ENCODE peak calls at places on chromosome 11, in seven cellular contexts. P is AG09319, L is sigmoid colon, B is psoas muscle, V is tibial nerve, D is bronchial epithelial cell, H is brain microvascular endothelial cell. T is an unnamed sample.

GRCh38 chr11:33248416-33248957 is 8.7 kb upstream of the HIPK3 start:
- DNase-seq in P (no peak), L (no peak), B (no peak), V (no peak), D (peak; percentile 79), H (no peak), T (no peak)

GRCh38 chr11:65786008-65786785 is 666 bp upstream of the OVOL1 start:
- DNase-seq in P (no peak), L (no peak), B (no peak), V (no peak), D (no peak), H (no peak), T (no peak)

GRCh38 chr11:31106326-31106725 is 263.2 kb downstream of the DCDC1 start:
- DNase-seq in P (no peak), L (no peak), B (no peak), V (no peak), D (no peak), H (no peak), T (peak; percentile 46)

GRCh38 chr11:34458566-34458965 is 19.8 kb downstream of the CAT start:
- DNase-seq in P (no peak), L (no peak), B (no peak), V (no peak), D (no peak), H (no peak), T (no peak)

GRCh38 chr11:35786918-35787557 is 124.5 kb downstream of the TRIM44 start:
- DNase-seq in P (peak; percentile 20), L (no peak), B (no peak), V (no peak), D (no peak), H (peak; percentile 32), T (peak; percentile 70)

GRCh38 chr11:65311197-65311631 is 3.5 kb upstream of the CDC42EP2 start:
- DNase-seq in P (no peak), L (no peak), B (no peak), V (no peak), D (peak; percentile 66), H (no peak), T (no peak)

GRCh38 chr11:43825217-43825816 is 55.3 kb upstream of the ALKBH3 start:
- DNase-seq in P (no peak), L (no peak), B (no peak), V (no peak), D (peak; percentile 42), H (peak; percentile 27), T (no peak)

GRCh38 chr11:130616578-130616977 is 168.1 kb downstream of the ADAMTS15 start:
- DNase-seq in P (no peak), L (no peak), B (no peak), V (no peak), D (no peak), H (no peak), T (no peak)

GRCh38 chr11:72833792-72834501 is 19.7 kb downstream of the ATG16L2 start:
- DNase-seq in P (no peak), L (no peak), B (no peak), V (no peak), D (no peak), H (no peak), T (no peak)

GRCh38 chr11:108853864-108854263 is 189.0 kb downstream of the DDX10 start:
- DNase-seq in P (no peak), L (no peak), B (no peak), V (no peak), D (peak; percentile 49), H (peak; percentile 12), T (no peak)

GRCh38 chr11:44957051-44957515 is 6.4 kb upstream of the TP53I11 start:
- DNase-seq in P (no peak), L (no peak), B (no peak), V (no peak), D (no peak), H (no peak), T (peak; percentile 74)

GRCh38 chr11:110123003-110123402 is 29.8 kb downstream of the ZC3H12C start:
- DNase-seq in P (no peak), L (no peak), B (no peak), V (no peak), D (no peak), H (peak; percentile 68), T (no peak)

GRCh38 chr11:117874910-117875396 is 1.5 kb downstream of the FXYD6 start:
- DNase-seq in P (no peak), L (no peak), B (no peak), V (no peak), D (no peak), H (no peak), T (no peak)

GRCh38 chr11:20661445-20661844 is 7.9 kb upstream of the NELL1 start:
- DNase-seq in P (no peak), L (no peak), B (no peak), V (no peak), D (no peak), H (no peak), T (no peak)

GRCh38 chr11:94130589-94131362 is 2.1 kb downstream of the PANX1 start:
- DNase-seq in P (peak; percentile 77), L (no peak), B (no peak), V (no peak), D (peak; percentile 95), H (peak; percentile 57), T (no peak)

DNA sequence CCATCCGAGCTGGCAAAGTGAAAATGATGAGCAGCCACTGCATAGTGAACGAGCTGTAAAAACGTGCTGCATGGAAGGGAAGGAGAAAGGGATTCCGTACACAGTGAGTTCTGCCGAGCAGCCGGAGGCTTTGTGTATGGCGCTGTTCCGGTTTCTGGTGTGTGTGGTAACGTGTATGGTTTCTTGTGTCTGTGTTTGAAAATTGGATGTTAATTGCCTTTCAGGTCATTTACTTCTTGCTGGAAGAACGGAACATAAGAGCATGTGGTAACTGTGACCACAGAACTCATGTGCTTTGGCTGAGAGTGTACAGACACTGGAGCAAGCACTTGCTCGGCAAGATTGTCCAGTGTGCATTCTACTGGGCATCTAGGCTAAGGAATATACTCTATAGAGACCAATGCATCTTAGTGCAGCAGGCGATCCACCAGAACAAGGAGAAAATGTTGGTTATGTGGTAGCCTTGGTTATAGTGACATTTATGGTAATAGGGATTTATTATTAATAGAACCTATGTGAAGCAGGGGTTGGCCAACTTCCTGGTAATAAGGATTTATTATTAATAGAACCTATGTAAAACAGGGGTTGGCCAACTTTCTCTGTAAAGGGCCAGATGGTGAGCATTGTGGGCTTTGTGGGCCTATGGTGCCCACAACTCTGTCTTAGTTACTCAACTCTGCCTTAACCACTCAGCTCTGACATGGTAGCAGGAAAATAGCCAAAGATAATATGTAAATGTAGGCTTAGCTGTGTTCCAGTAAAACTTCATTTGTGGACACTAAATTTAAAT is 49.2 kb downstream of the GRAMD1B start:
- DNase-seq in P (no peak), L (no peak), B (no peak), V (no peak), D (no peak), H (no peak), T (no peak)
- TF ChIP-seq CTCF in P (no peak), L (no peak), B (no peak), V (no peak), D (no peak), H (no peak), T (no peak)

GRCh38 chr11:1870721-1871466 is 18.0 kb downstream of the LSP1 start:
- DNase-seq in P (no peak), L (peak; percentile 65), B (peak; percentile 55), V (no peak), D (no peak), H (no peak), T (peak; percentile 23)

GRCh38 chr11:1870326-1870696 is 17.4 kb downstream of the LSP1 start:
- DNase-seq in P (no peak), L (no peak), B (no peak), V (no peak), D (no peak), H (no peak), T (no peak)

GRCh38 chr11:1868056-1868635 is 15.3 kb downstream of the LSP1 start:
- DNase-seq in P (no peak), L (no peak), B (no peak), V (no peak), D (no peak), H (no peak), T (no peak)

GRCh38 chr11:1868636-1869291 is 15.9 kb downstream of the LSP1 start:
- DNase-seq in P (no peak), L (no peak), B (peak; percentile 78), V (no peak), D (no peak), H (no peak), T (no peak)

GRCh38 chr11:1869427-1870325 is 16.8 kb downstream of the LSP1 start:
- DNase-seq in P (no peak), L (no peak), B (peak; percentile 63), V (no peak), D (no peak), H (no peak), T (no peak)
- TF ChIP-seq CTCF in P (peak; percentile 60), L (no peak), B (peak; percentile 22), V (no peak), D (peak; percentile 25), H (peak; percentile 34), T (no peak)

GRCh38 chr11:115736146-115736545 is 231.9 kb upstream of the CADM1 start:
- DNase-seq in P (no peak), L (no peak), B (no peak), V (no peak), D (peak; percentile 89), H (no peak), T (no peak)

GRCh38 chr11:115740365-115740764 is 236.2 kb upstream of the CADM1 start:
- DNase-seq in P (no peak), L (no peak), B (no peak), V (no peak), D (no peak), H (no peak), T (no peak)

GRCh38 chr11:115739878-115740277 is 235.7 kb upstream of the CADM1 start:
- DNase-seq in P (no peak), L (no peak), B (no peak), V (no peak), D (peak; percentile 85), H (no peak), T (no peak)

GRCh38 chr11:115739121-115739520 is 234.9 kb upstream of the CADM1 start:
- DNase-seq in P (no peak), L (no peak), B (no peak), V (no peak), D (peak; percentile 61), H (no peak), T (no peak)

GRCh38 chr11:115737875-115738274 is 233.7 kb upstream of the CADM1 start:
- DNase-seq in P (no peak), L (no peak), B (no peak), V (no peak), D (no peak), H (no peak), T (no peak)
- TF ChIP-seq CTCF in P (no peak), L (no peak), B (no peak), V (no peak), D (no peak), H (no peak), T (no peak)

GRCh38 chr11:78265326-78265725 is 76.6 kb downstream of the USP35 start:
- DNase-seq in P (no peak), L (no peak), B (no peak), V (no peak), D (no peak), H (no peak), T (no peak)

GRCh38 chr11:78262710-78263109 is 74.0 kb downstream of the USP35 start:
- DNase-seq in P (no peak), L (no peak), B (no peak), V (no peak), D (no peak), H (no peak), T (no peak)

GRCh38 chr11:78261869-78262637 is 73.3 kb downstream of the USP35 start:
- DNase-seq in P (no peak), L (no peak), B (no peak), V (no peak), D (no peak), H (no peak), T (no peak)

GRCh38 chr11:78268516-78269410 is 80.0 kb downstream of the USP35 start:
- DNase-seq in P (no peak), L (peak; percentile 73), B (peak; percentile 39), V (no peak), D (no peak), H (no peak), T (no peak)

GRCh38 chr11:78266451-78266850 is 77.7 kb downstream of the USP35 start:
- DNase-seq in P (no peak), L (no peak), B (no peak), V (no peak), D (no peak), H (no peak), T (no peak)
- TF ChIP-seq CTCF in P (no peak), L (no peak), B (no peak), V (no peak), D (no peak), H (no peak), T (no peak)

T was measured in glutamatergic neuron.